ENCODE peak calls at places on chromosome 12, in six cellular contexts. G is NCI-H146, Z is GM03348, K is PC-3, N is activated B cell treated with CpG ODN at 0.5 μM for 24 hours, H is GM04504. L is an unnamed sample.

GRCh38 chr12:51253276-51253675 is 14.7 kb downstream of the DAZAP2 start:
- DNase-seq in G (no peak), Z (no peak), K (no peak), N (no peak), H (no peak), L (no peak)

GRCh38 chr12:71392521-71393145 is 47.0 kb upstream of the LGR5 start:
- DNase-seq in G (peak), Z (peak), K (peak), N (no peak), H (peak), L (peak)

GRCh38 chr12:46523863-46524770 is 151.5 kb upstream of the SLC38A2 start:
- DNase-seq in G (no peak), Z (peak), K (peak), N (no peak), H (peak), L (peak)

GRCh38 chr12:60489071-60489470 is 893.2 kb downstream of the SLC16A7 start:
- DNase-seq in G (no peak), Z (no peak), K (peak), N (no peak), H (no peak), L (no peak)

GRCh38 chr12:119695034-119695433 is 27.1 kb downstream of the PRKAB1 start:
- DNase-seq in G (no peak), Z (peak), K (peak), N (no peak), H (no peak), L (no peak)

GRCh38 chr12:131012279-131013069 is 58.8 kb downstream of the ADGRD1 start:
- DNase-seq in G (no peak), Z (no peak), K (no peak), N (no peak), H (no peak), L (no peak)

GRCh38 chr12:3308063-3308462 is 182.9 kb upstream of the PRMT8 start:
- DNase-seq in G (peak), Z (no peak), K (no peak), N (no peak), H (no peak), L (no peak)

GRCh38 chr12:46908236-46908935 is 82.6 kb upstream of the SLC38A4 start:
- DNase-seq in G (no peak), Z (no peak), K (peak), N (no peak), H (no peak), L (no peak)

GRCh38 chr12:91603060-91603459 is 420.4 kb upstream of the DCN start:
- DNase-seq in G (no peak), Z (no peak), K (no peak), N (no peak), H (no peak), L (no peak)

GRCh38 chr12:96236221-96236822 is 42.1 kb downstream of the ELK3 start:
- DNase-seq in G (no peak), Z (peak), K (no peak), N (no peak), H (peak), L (peak)

GRCh38 chr12:58424735-58425379 is 483.5 kb downstream of the ATP23 start:
- DNase-seq in G (no peak), Z (no peak), K (peak), N (no peak), H (no peak), L (no peak)

GRCh38 chr12:116864371-116865160 is 16.7 kb downstream of the HRK start:
- DNase-seq in G (peak), Z (peak), K (peak), N (no peak), H (peak), L (peak)

GRCh38 chr12:62543741-62544140 is 77.1 kb downstream of the MON2 start:
- DNase-seq in G (no peak), Z (no peak), K (no peak), N (no peak), H (no peak), L (no peak)

GRCh38 chr12:2826721-2827515 is 7.9 kb downstream of the NRIP2 start:
- DNase-seq in G (peak), Z (no peak), K (no peak), N (no peak), H (no peak), L (no peak)

GRCh38 chr12:5789469-5789968 is 155.5 kb downstream of the ANO2 start:
- DNase-seq in G (no peak), Z (no peak), K (peak), N (no peak), H (no peak), L (peak)

GRCh38 chr12:47828967-47829482 is 9.3 kb upstream of the HDAC7 start:
- DNase-seq in G (no peak), Z (peak), K (peak), N (no peak), H (peak), L (no peak)